ENCODE peak calls at places on chromosomes 12 and 14, in ten cellular contexts. One of them, this sample, is unnamed.

GRCh38 chr12:98868538-98868937 is 223.4 kb downstream of the APAF1 start:
- DNase-seq in progenitor cell of endocrine pancreas: no peak
- DNase-seq in nucleus accumbens: no peak
- DNase-seq in activated T-cell treated with anti-CD3 and anti-CD28 coated beads for 1 hour: no peak
- DNase-seq in AG10803: no peak
- DNase-seq in NCI-H748 treated with DMSO at 0.1 percent for 48 hours: no peak
- DNase-seq in ovary: no peak
- DNase-seq in NCI-H1694: no peak
- DNase-seq in prostate gland: no peak
- DNase-seq in putamen: no peak
- DNase-seq in this sample: no peak

GRCh38 chr12:107670999-107671643 is 14.5 kb upstream of the PWP1 start:
- DNase-seq in progenitor cell of endocrine pancreas: peak
- DNase-seq in nucleus accumbens: no peak
- DNase-seq in activated T-cell treated with anti-CD3 and anti-CD28 coated beads for 1 hour: no peak
- DNase-seq in AG10803: no peak
- DNase-seq in NCI-H748 treated with DMSO at 0.1 percent for 48 hours: no peak
- DNase-seq in ovary: no peak
- DNase-seq in NCI-H1694: no peak
- DNase-seq in prostate gland: no peak
- DNase-seq in putamen: no peak
- DNase-seq in this sample: no peak

GRCh38 chr12:49345048-49345839 is 1.4 kb upstream of the DNAJC22 start:
- DNase-seq in progenitor cell of endocrine pancreas: peak
- DNase-seq in nucleus accumbens: no peak
- DNase-seq in activated T-cell treated with anti-CD3 and anti-CD28 coated beads for 1 hour: no peak
- DNase-seq in AG10803: no peak
- DNase-seq in NCI-H748 treated with DMSO at 0.1 percent for 48 hours: peak
- DNase-seq in ovary: peak
- DNase-seq in NCI-H1694: no peak
- DNase-seq in prostate gland: no peak
- DNase-seq in putamen: no peak
- DNase-seq in this sample: no peak

GRCh38 chr12:109621271-109621671 is 47.7 kb downstream of the MVK start:
- DNase-seq in progenitor cell of endocrine pancreas: no peak
- DNase-seq in nucleus accumbens: no peak
- DNase-seq in activated T-cell treated with anti-CD3 and anti-CD28 coated beads for 1 hour: no peak
- DNase-seq in AG10803: peak
- DNase-seq in NCI-H748 treated with DMSO at 0.1 percent for 48 hours: peak
- DNase-seq in ovary: no peak
- DNase-seq in NCI-H1694: no peak
- DNase-seq in prostate gland: no peak
- DNase-seq in putamen: no peak
- DNase-seq in this sample: peak

GRCh38 chr12:80847575-80847974 is 90.2 kb downstream of the LIN7A start:
- DNase-seq in progenitor cell of endocrine pancreas: no peak
- DNase-seq in nucleus accumbens: no peak
- DNase-seq in activated T-cell treated with anti-CD3 and anti-CD28 coated beads for 1 hour: no peak
- DNase-seq in AG10803: no peak
- DNase-seq in NCI-H748 treated with DMSO at 0.1 percent for 48 hours: peak
- DNase-seq in ovary: no peak
- DNase-seq in NCI-H1694: no peak
- DNase-seq in prostate gland: no peak
- DNase-seq in putamen: no peak
- DNase-seq in this sample: no peak

GRCh38 chr12:120110550-120111501 is 5.7 kb downstream of the RAB35 start:
- DNase-seq in progenitor cell of endocrine pancreas: no peak
- DNase-seq in nucleus accumbens: peak
- DNase-seq in activated T-cell treated with anti-CD3 and anti-CD28 coated beads for 1 hour: peak
- DNase-seq in AG10803: no peak
- DNase-seq in NCI-H748 treated with DMSO at 0.1 percent for 48 hours: no peak
- DNase-seq in ovary: no peak
- DNase-seq in NCI-H1694: no peak
- DNase-seq in prostate gland: no peak
- DNase-seq in putamen: peak
- DNase-seq in this sample: no peak

GRCh38 chr12:80472912-80473500 is 29.0 kb downstream of the PTPRQ start:
- DNase-seq in progenitor cell of endocrine pancreas: no peak
- DNase-seq in nucleus accumbens: no peak
- DNase-seq in activated T-cell treated with anti-CD3 and anti-CD28 coated beads for 1 hour: no peak
- DNase-seq in AG10803: peak
- DNase-seq in NCI-H748 treated with DMSO at 0.1 percent for 48 hours: peak
- DNase-seq in ovary: no peak
- DNase-seq in NCI-H1694: peak
- DNase-seq in prostate gland: no peak
- DNase-seq in putamen: no peak
- DNase-seq in this sample: peak

GRCh38 chr14:45905672-45906071 is 652.7 kb upstream of the MIS18BP1 start:
- DNase-seq in progenitor cell of endocrine pancreas: no peak
- DNase-seq in nucleus accumbens: no peak
- DNase-seq in activated T-cell treated with anti-CD3 and anti-CD28 coated beads for 1 hour: no peak
- DNase-seq in AG10803: no peak
- DNase-seq in NCI-H748 treated with DMSO at 0.1 percent for 48 hours: no peak
- DNase-seq in ovary: no peak
- DNase-seq in NCI-H1694: no peak
- DNase-seq in prostate gland: no peak
- DNase-seq in putamen: no peak
- DNase-seq in this sample: no peak

GRCh38 chr14:35231207-35231755 is 60.9 kb upstream of the PSMA6 start:
- DNase-seq in progenitor cell of endocrine pancreas: no peak
- DNase-seq in nucleus accumbens: no peak
- DNase-seq in activated T-cell treated with anti-CD3 and anti-CD28 coated beads for 1 hour: no peak
- DNase-seq in AG10803: peak
- DNase-seq in NCI-H748 treated with DMSO at 0.1 percent for 48 hours: no peak
- DNase-seq in ovary: no peak
- DNase-seq in NCI-H1694: no peak
- DNase-seq in prostate gland: no peak
- DNase-seq in putamen: no peak
- DNase-seq in this sample: no peak

GRCh38 chr12:124652661-124653060 is 85.2 kb upstream of the NCOR2 start:
- DNase-seq in progenitor cell of endocrine pancreas: no peak
- DNase-seq in nucleus accumbens: no peak
- DNase-seq in activated T-cell treated with anti-CD3 and anti-CD28 coated beads for 1 hour: no peak
- DNase-seq in AG10803: no peak
- DNase-seq in NCI-H748 treated with DMSO at 0.1 percent for 48 hours: no peak
- DNase-seq in ovary: no peak
- DNase-seq in NCI-H1694: no peak
- DNase-seq in prostate gland: no peak
- DNase-seq in putamen: no peak
- DNase-seq in this sample: no peak

GRCh38 chr14:83975435-83976222 is 1554.3 kb upstream of the FLRT2 start:
- DNase-seq in progenitor cell of endocrine pancreas: no peak
- DNase-seq in nucleus accumbens: no peak
- DNase-seq in activated T-cell treated with anti-CD3 and anti-CD28 coated beads for 1 hour: no peak
- DNase-seq in AG10803: no peak
- DNase-seq in NCI-H748 treated with DMSO at 0.1 percent for 48 hours: no peak
- DNase-seq in ovary: no peak
- DNase-seq in NCI-H1694: no peak
- DNase-seq in prostate gland: no peak
- DNase-seq in putamen: no peak
- DNase-seq in this sample: no peak

GRCh38 chr12:65335021-65335714 is 56.7 kb downstream of the MSRB3 start:
- DNase-seq in progenitor cell of endocrine pancreas: no peak
- DNase-seq in nucleus accumbens: no peak
- DNase-seq in activated T-cell treated with anti-CD3 and anti-CD28 coated beads for 1 hour: no peak
- DNase-seq in AG10803: peak
- DNase-seq in NCI-H748 treated with DMSO at 0.1 percent for 48 hours: no peak
- DNase-seq in ovary: peak
- DNase-seq in NCI-H1694: no peak
- DNase-seq in prostate gland: no peak
- DNase-seq in putamen: no peak
- DNase-seq in this sample: peak

GRCh38 chr12:12725956-12726542 is 8.9 kb downstream of the CDKN1B start:
- DNase-seq in progenitor cell of endocrine pancreas: no peak
- DNase-seq in nucleus accumbens: no peak
- DNase-seq in activated T-cell treated with anti-CD3 and anti-CD28 coated beads for 1 hour: no peak
- DNase-seq in AG10803: no peak
- DNase-seq in NCI-H748 treated with DMSO at 0.1 percent for 48 hours: no peak
- DNase-seq in ovary: no peak
- DNase-seq in NCI-H1694: no peak
- DNase-seq in prostate gland: no peak
- DNase-seq in putamen: no peak
- DNase-seq in this sample: no peak

GRCh38 chr12:3165311-3165931 is 88.2 kb downstream of the TSPAN9 start:
- DNase-seq in progenitor cell of endocrine pancreas: no peak
- DNase-seq in nucleus accumbens: no peak
- DNase-seq in activated T-cell treated with anti-CD3 and anti-CD28 coated beads for 1 hour: no peak
- DNase-seq in AG10803: no peak
- DNase-seq in NCI-H748 treated with DMSO at 0.1 percent for 48 hours: no peak
- DNase-seq in ovary: no peak
- DNase-seq in NCI-H1694: no peak
- DNase-seq in prostate gland: no peak
- DNase-seq in putamen: no peak
- DNase-seq in this sample: no peak

GRCh38 chr12:96063046-96063445 is 27.7 kb upstream of the LTA4H start:
- DNase-seq in progenitor cell of endocrine pancreas: no peak
- DNase-seq in nucleus accumbens: no peak
- DNase-seq in activated T-cell treated with anti-CD3 and anti-CD28 coated beads for 1 hour: no peak
- DNase-seq in AG10803: peak
- DNase-seq in NCI-H748 treated with DMSO at 0.1 percent for 48 hours: no peak
- DNase-seq in ovary: no peak
- DNase-seq in NCI-H1694: peak
- DNase-seq in prostate gland: no peak
- DNase-seq in putamen: no peak
- DNase-seq in this sample: no peak

This sample was measured in COLO829.